ENCODE peak calls at places on chromosomes 4 and X, in four cellular contexts. L is amniotic stem cell; X is MG63; H is CD4-positive, alpha-beta memory T cell. P is an unnamed sample.

GRCh38 chrX:47573334-47574095 is 8.7 kb upstream of the TIMP1 start:
- DNase-seq in H (no peak), X (peak), L (no peak), P (no peak)

GRCh38 chrX:9339603-9340569 is 125.0 kb upstream of the TBL1X start:
- DNase-seq in L (no peak), H (peak), X (no peak), P (no peak)

GRCh38 chr4:143127621-143128020 is 57.1 kb upstream of the USP38 start:
- DNase-seq in X (no peak), L (no peak), H (no peak), P (no peak)

GRCh38 chr4:1000686-1001260 is 7.6 kb upstream of the SLC26A1 start:
- DNase-seq in X (no peak), L (no peak), H (no peak), P (no peak)

GRCh38 chr4:41933997-41934812 is 1.0 kb upstream of the TMEM33 start:
- DNase-seq in H (no peak), L (no peak), X (no peak), P (no peak)

GRCh38 chrX:110795645-110796510 is at the start of gene CHRDL1:
- DNase-seq in X (peak), L (no peak), H (no peak), P (no peak)

GRCh38 chrX:140766024-140766611 is 56.6 kb downstream of the LINC00632 start:
- DNase-seq in H (no peak), L (no peak), X (peak), P (peak)

GRCh38 chr4:69708211-69708610 is 52.2 kb downstream of the SULT1B1 start:
- DNase-seq in X (no peak), H (no peak), L (no peak), P (no peak)

GRCh38 chr4:110196206-110196870 is 2.1 kb downstream of the ELOVL6 start:
- DNase-seq in H (peak), L (peak), X (peak), P (peak)

GRCh38 chr4:38902695-38903094 is 35.1 kb downstream of the FAM114A1 start:
- DNase-seq in L (no peak), H (no peak), X (no peak), P (no peak)

GRCh38 chr4:126890383-126890782 is 742.4 kb upstream of the INTU start:
- DNase-seq in H (no peak), X (no peak), L (no peak), P (no peak)

GRCh38 chr4:147901886-147902285 is 170.0 kb downstream of the ARHGAP10 start:
- DNase-seq in H (no peak), L (no peak), X (no peak), P (no peak)

GRCh38 chr4:56434599-56435000 is 815 bp downstream of the PPAT start:
- DNase-seq in H (no peak), X (no peak), L (peak), P (peak)

GRCh38 chr4:2954358-2955185 is 8.6 kb downstream of the NOP14 start:
- DNase-seq in H (peak), X (no peak), L (no peak), P (no peak)

GRCh38 chrX:23515028-23515427 is 152.3 kb upstream of the PRDX4 start:
- DNase-seq in X (no peak), L (no peak), H (no peak), P (no peak)

GRCh38 chr4:110631582-110632505 is 9.0 kb upstream of the PITX2 start:
- DNase-seq in H (no peak), X (peak), L (peak), P (peak)

GRCh38 chr4:100299019-100299418 is 108.8 kb upstream of the DDIT4L start:
- DNase-seq in L (peak), H (no peak), X (peak), P (no peak)

GRCh38 chrX:140050906-140051305 is 85.6 kb upstream of the CXorf66 start:
- DNase-seq in H (no peak), L (no peak), X (no peak), P (no peak)

GRCh38 chr4:101284546-101284945 is 62.8 kb downstream of the PPP3CA start:
- DNase-seq in X (no peak), H (no peak), L (no peak), P (no peak)

GRCh38 chrX:134026732-134027311 is 41.4 kb upstream of the GPC3 start:
- DNase-seq in H (no peak), L (no peak), X (peak), P (peak)

GRCh38 chr4:120731561-120731960 is 191.0 kb downstream of the PRDM5 start:
- DNase-seq in H (no peak), X (no peak), L (no peak), P (no peak)

GRCh38 chrX:1657367-1658082 is 42.7 kb downstream of the ASMT start:
- DNase-seq in L (no peak), H (peak), X (peak), P (no peak)

GRCh38 chrX:28379142-28379541 is 208.1 kb upstream of the IL1RAPL1 start:
- DNase-seq in L (no peak), X (no peak), H (no peak), P (no peak)

GRCh38 chr4:84870398-84871163 is 95.9 kb downstream of the WDFY3 start:
- DNase-seq in X (no peak), H (no peak), L (peak), P (no peak)

P was measured in stomach.